ENCODE peak calls at places on chromosomes 7 and 10, in nine cellular contexts. L is fibroblast of villous mesenchyme, X is left ventricle myocardium inferior, K is Caco-2, J is HCT116, R is psoas muscle, T is colonic mucosa, F is ovary, D is transverse colon. A is an unnamed sample.

GRCh38 chr10:74238031-74238431 is 87.0 kb downstream of the ADK start:
- DNase-seq in X (no peak), K (no peak), D (no peak), T (no peak), R (no peak), J (no peak), L (peak; percentile 58), F (no peak), A (no peak)

GRCh38 chr10:105287970-105288369 is 646.9 kb downstream of the SORCS3 start:
- DNase-seq in F (no peak), K (no peak), T (no peak), L (no peak), D (no peak), X (no peak), J (no peak), R (no peak), A (no peak)

GRCh38 chr10:75663947-75664664 is 232.7 kb downstream of the LRMDA start:
- DNase-seq in T (no peak), J (no peak), R (no peak), D (no peak), K (no peak), F (no peak), L (no peak), X (no peak), A (no peak)

GRCh38 chr10:47059606-47060311 is 148.5 kb downstream of the PTPN20 start:
- DNase-seq in X (no peak), T (no peak), L (no peak), F (no peak), R (no peak), K (no peak), J (no peak), D (no peak), A (no peak)

GRCh38 chr7:134892002-134892693 is 94.2 kb upstream of the AGBL3 start:
- DNase-seq in J (no peak), D (no peak), K (no peak), R (no peak), X (no peak), F (no peak), L (peak; percentile 72), T (no peak), A (peak; percentile 89)

GRCh38 chr7:410395-410910 is 109.2 kb downstream of the PDGFA start:
- DNase-seq in R (peak; percentile 46), F (no peak), J (no peak), K (peak; percentile 21), T (no peak), X (peak; percentile 9), L (no peak), D (no peak), A (no peak)

GRCh38 chr10:34815174-34816066 is at the start of gene PARD3:
- DNase-seq in K (peak; percentile 80), D (peak; percentile 73), T (peak; percentile 69), R (peak; percentile 88), F (peak; percentile 77), L (peak; percentile 66), J (no peak), X (peak; percentile 71), A (peak; percentile 51)

GRCh38 chr7:77553123-77553522 is 16.0 kb downstream of the PTPN12 start:
- DNase-seq in D (no peak), T (no peak), K (no peak), L (no peak), J (no peak), R (no peak), F (no peak), X (no peak), A (no peak)

GRCh38 chr7:30173058-30173897 is 38.5 kb downstream of the MTURN start:
- DNase-seq in X (peak; percentile 74), K (peak; percentile 69), F (peak; percentile 35), D (peak; percentile 32), L (peak; percentile 74), R (peak; percentile 93), T (peak; percentile 45), J (no peak), A (peak; percentile 95)

GRCh38 chr7:83077328-83077727 is 85.4 kb downstream of the PCLO start:
- DNase-seq in R (no peak), K (no peak), D (no peak), J (no peak), T (no peak), L (no peak), X (no peak), F (no peak), A (no peak)

GRCh38 chr7:41698726-41699125 is 4.2 kb downstream of the INHBA start:
- DNase-seq in T (no peak), J (no peak), K (no peak), L (peak; percentile 60), D (no peak), X (no peak), R (no peak), F (no peak), A (peak; percentile 68)

GRCh38 chr7:41698114-41698513 is 4.8 kb downstream of the INHBA start:
- DNase-seq in F (no peak), L (no peak), R (no peak), D (no peak), T (no peak), X (no peak), K (no peak), J (no peak), A (no peak)

GRCh38 chr7:41700044-41700471 is 2.8 kb downstream of the INHBA start:
- DNase-seq in R (no peak), T (no peak), D (no peak), L (no peak), K (no peak), J (no peak), F (peak; percentile 57), X (no peak), A (no peak)

GRCh38 chr7:41701068-41701467 is 1.8 kb downstream of the INHBA start:
- DNase-seq in K (no peak), T (no peak), X (no peak), R (no peak), J (no peak), L (no peak), D (no peak), F (peak; percentile 26), A (no peak)

DNA sequence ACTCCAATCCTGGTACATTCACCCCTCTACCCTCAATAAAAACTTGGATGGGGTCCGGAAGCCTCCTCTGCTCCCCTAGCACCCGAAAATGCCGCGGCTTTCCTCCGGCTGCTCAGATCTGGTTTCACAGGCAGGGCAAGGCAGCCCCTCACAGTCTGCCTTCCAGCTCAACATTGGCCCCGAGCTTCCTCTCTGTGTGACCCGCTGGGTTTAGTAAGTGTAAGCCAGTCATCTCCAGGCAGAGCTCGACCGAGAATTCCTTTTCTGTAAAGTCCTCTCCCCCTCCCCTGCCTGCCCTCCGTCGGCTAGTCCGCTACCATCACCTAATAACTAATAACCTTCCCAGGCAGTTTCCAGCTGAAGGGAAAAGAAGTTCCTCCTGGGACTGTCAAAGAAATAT is 3.4 kb downstream of the INHBA start:
- DNase-seq in K (no peak), X (no peak), L (no peak), D (no peak), T (no peak), R (no peak), F (peak; percentile 48), J (no peak), A (peak; percentile 41)
- H3K4me3 ChIP-seq in K (no peak overlapping the region), X (peak overlapping the region; percentile 61), L (peak overlapping the region; percentile 70), D (no peak overlapping the region), T (no peak overlapping the region), R (peak overlapping the region; percentile 51), F (peak overlapping the region; percentile 39), J (no peak overlapping the region), A (peak overlapping the region; percentile 71)

DNA sequence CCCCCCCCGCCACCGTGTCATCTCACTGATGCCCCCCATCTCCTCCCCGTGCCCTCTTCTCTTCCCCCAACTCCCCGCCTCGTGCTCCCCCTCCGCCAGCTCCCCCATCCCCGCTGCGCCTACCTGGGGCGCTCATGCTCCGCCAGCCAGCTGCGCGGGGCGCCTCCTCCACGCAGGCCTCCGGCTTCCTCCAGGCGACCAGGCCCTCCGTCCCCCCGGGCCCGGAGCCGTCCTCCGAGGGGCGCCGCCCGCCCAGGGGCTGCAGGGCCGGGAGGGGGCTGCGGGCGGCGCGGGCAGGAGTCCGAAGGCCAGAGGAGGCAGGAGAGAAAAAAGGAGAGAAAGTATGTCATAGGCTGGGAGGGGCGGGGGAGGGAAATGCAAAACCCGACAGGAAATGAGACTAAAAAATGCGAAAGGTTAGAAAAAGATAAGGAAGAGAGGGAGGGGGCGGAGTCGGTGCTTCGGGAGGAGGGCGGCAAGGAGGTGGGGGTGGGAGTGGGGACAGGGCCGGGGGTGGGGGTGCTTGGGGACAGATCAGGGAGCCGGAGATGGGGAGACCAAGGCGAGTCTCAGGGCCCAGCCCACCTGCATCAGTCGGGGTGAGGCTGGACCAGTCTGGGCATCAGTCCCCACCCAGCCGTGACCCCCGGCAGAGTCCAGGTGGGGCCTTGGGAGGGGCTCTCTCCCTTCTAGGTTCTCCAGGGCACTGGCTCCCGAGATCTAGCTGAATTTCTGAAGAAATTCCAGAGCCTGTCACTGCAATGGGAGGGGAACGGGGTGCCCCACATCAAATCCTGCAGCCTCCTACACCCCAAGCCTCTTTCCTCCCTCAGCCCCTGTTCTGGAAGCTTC is at the start of gene CARD11:
- DNase-seq in R (no peak), L (no peak), K (no peak), J (no peak), T (peak; percentile 22), D (peak; percentile 24), X (no peak), F (no peak), A (no peak)
- TF ChIP-seq CTCF in R (no peak), L (no peak), K (no peak), J (no peak), T (no peak), D (no peak), X (no peak), F (no peak), A (no peak)

DNA sequence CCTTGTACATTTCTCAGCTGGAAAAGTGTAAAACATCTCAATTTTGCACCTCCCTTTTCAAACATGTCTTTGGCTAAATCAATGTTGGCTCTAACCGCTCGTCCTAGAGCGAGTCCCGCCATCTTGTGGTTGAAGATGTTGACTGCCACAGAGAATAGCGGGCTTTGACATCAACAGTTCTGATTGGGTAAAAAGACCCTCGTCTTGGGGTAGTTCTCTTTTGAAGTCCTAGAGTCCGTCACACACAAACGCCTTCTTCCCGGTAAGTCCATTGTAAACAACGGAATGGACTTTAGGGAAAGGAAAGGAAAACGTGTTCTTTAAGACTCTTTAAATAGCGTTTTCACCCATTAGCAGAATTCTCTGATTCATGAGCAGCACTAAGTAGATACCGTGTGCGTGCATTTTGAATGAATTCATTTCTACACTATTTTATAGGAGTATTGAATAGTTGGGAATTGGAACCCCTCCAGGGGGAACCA is 454 bp upstream of the RPP30 start:
- DNase-seq in D (peak; percentile 21), T (peak; percentile 44), J (no peak), F (peak; percentile 25), X (no peak), R (no peak), K (peak; percentile 67), L (peak; percentile 86), A (peak; percentile 55)
- H3K4me3 ChIP-seq in D (peak overlapping the region; percentile 88), T (peak overlapping the region; percentile 91), J (peak overlapping the region; percentile 86), F (peak overlapping the region; percentile 67), X (peak overlapping the region; percentile 89), R (peak overlapping the region; percentile 87), K (peak overlapping the region; percentile 71), L (peak overlapping the region; percentile 88), A (peak overlapping the region; percentile 86)

DNA sequence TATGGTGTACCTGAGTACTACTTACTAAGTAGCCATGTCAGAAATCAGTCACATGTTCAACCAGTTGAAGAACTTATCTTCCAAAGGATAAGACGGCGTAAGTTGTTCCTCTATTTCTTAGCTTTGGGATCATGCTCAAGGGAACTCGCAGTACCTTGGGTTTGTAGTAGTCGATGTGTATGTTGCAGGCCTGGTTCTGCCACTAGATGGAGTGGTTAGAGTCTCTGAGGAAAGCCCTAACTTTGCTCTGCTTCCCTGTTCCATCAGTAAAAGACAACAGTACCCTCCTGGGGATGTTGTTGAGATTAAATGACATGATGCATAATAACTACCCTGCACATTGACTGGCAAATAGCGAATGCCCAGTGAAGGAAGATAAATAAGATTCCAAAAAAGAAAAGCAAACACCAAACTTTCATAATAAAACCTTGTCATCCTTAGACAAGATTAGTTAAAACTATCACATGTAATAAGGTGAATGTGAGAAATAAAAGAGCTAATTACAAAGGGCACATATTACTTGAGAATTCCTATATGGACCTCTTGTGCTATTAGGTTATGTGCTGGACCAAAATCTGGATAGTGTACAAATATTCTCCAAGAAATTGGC is 165.9 kb downstream of the ABCA13 start:
- DNase-seq in T (no peak), D (no peak), J (no peak), K (no peak), R (no peak), L (peak; percentile 23), X (no peak), F (no peak), A (peak; percentile 11)
- TF ChIP-seq CTCF in T (no peak), D (no peak), J (peak; percentile 49), K (peak; percentile 77), R (no peak), L (peak; percentile 69), X (peak; percentile 51), F (no peak), A (peak; percentile 64)